ENCODE peak calls at places on chromosome 16, in four cellular contexts. B is IMR-90, F is uterus, T is prostate gland. J is an unnamed sample.

GRCh38 chr16:27080870-27081269 is 14.1 kb downstream of the C16orf82 start:
- DNase-seq in B (no peak), F (no peak), T (no peak), J (no peak)

GRCh38 chr16:23348579-23349469 is 46.7 kb downstream of the SCNN1B start:
- DNase-seq in B (no peak), F (no peak), T (no peak), J (no peak)

GRCh38 chr16:381788-382717 is at the start of gene PGAP6:
- DNase-seq in B (peak; percentile 33), F (peak; percentile 54), T (peak; percentile 67), J (peak; percentile 67)

GRCh38 chr16:380837-381787 is 666 bp downstream of the PGAP6 start:
- DNase-seq in B (peak; percentile 10), F (no peak), T (no peak), J (no peak)

GRCh38 chr16:51938861-51939260 is 608.1 kb downstream of the TOX3 start:
- DNase-seq in B (no peak), F (no peak), T (no peak), J (no peak)

GRCh38 chr16:11309895-11310633 is 28.9 kb upstream of the PRM1 start:
- DNase-seq in B (no peak), F (no peak), T (no peak), J (peak; percentile 42)

GRCh38 chr16:66189951-66190350 is 176.5 kb upstream of the CDH5 start:
- DNase-seq in B (peak; percentile 92), F (no peak), T (no peak), J (no peak)

GRCh38 chr16:50425648-50426047 is 56.9 kb upstream of the BRD7 start:
- DNase-seq in B (no peak), F (no peak), T (no peak), J (no peak)

GRCh38 chr16:24051125-24051524 is 205.0 kb upstream of the CACNG3 start:
- DNase-seq in B (no peak), F (no peak), T (no peak), J (no peak)

GRCh38 chr16:86241681-86242080 is 268.6 kb upstream of the FOXF1 start:
- DNase-seq in B (no peak), F (no peak), T (no peak), J (no peak)

GRCh38 chr16:76345093-76345735 is 68.0 kb downstream of the CNTNAP4 start:
- DNase-seq in B (no peak), F (no peak), T (no peak), J (no peak)

GRCh38 chr16:78290498-78291271 is 191.2 kb downstream of the WWOX start:
- DNase-seq in B (no peak), F (no peak), T (no peak), J (no peak)

GRCh38 chr16:19749571-19750080 is 31.6 kb downstream of the IQCK start:
- DNase-seq in B (no peak), F (no peak), T (no peak), J (no peak)

GRCh38 chr16:16157166-16157565 is 66.1 kb downstream of the ABCC6 start:
- DNase-seq in B (no peak), F (no peak), T (no peak), J (no peak)

GRCh38 chr16:68332411-68333121 is 21.7 kb downstream of the PRMT7 start:
- DNase-seq in B (peak; percentile 52), F (peak; percentile 36), T (no peak), J (no peak)

GRCh38 chr16:48963306-48963705 is 318.3 kb downstream of the CBLN1 start:
- DNase-seq in B (peak; percentile 53), F (no peak), T (no peak), J (no peak)

GRCh38 chr16:17836868-17837602 is 366.3 kb upstream of the XYLT1 start:
- DNase-seq in B (peak; percentile 98), F (no peak), T (no peak), J (no peak)

GRCh38 chr16:50246299-50247122 is 19.8 kb upstream of the ADCY7 start:
- DNase-seq in B (no peak), F (no peak), T (no peak), J (no peak)

GRCh38 chr16:82639666-82640336 is 13.0 kb downstream of the CDH13 start:
- DNase-seq in B (peak; percentile 58), F (peak; percentile 35), T (no peak), J (peak; percentile 63)

GRCh38 chr16:66905633-66906539 is 12.8 kb downstream of the CDH16 start:
- DNase-seq in B (no peak), F (no peak), T (no peak), J (peak; percentile 87)

GRCh38 chr16:17552351-17552750 is 81.6 kb upstream of the XYLT1 start:
- DNase-seq in B (no peak), F (no peak), T (no peak), J (no peak)

GRCh38 chr16:50742521-50743150 is 750 bp downstream of the CYLD start:
- DNase-seq in B (peak; percentile 43), F (peak; percentile 27), T (no peak), J (no peak)

GRCh38 chr16:19567560-19567959 is 12.1 kb downstream of the VPS35L start:
- DNase-seq in B (no peak), F (no peak), T (no peak), J (no peak)

GRCh38 chr16:70419384-70420327 is 19.2 kb downstream of the ST3GAL2 start:
- DNase-seq in B (no peak), F (no peak), T (no peak), J (no peak)
- H3K4me1 ChIP-seq in B (peaks cover 2% of the 10 kb centered on the region), F (peaks cover 6% of the 10 kb centered on the region), T (no peaks in the 10 kb centered on the region), J (peaks cover 31% of the 10 kb centered on the region)

DNA sequence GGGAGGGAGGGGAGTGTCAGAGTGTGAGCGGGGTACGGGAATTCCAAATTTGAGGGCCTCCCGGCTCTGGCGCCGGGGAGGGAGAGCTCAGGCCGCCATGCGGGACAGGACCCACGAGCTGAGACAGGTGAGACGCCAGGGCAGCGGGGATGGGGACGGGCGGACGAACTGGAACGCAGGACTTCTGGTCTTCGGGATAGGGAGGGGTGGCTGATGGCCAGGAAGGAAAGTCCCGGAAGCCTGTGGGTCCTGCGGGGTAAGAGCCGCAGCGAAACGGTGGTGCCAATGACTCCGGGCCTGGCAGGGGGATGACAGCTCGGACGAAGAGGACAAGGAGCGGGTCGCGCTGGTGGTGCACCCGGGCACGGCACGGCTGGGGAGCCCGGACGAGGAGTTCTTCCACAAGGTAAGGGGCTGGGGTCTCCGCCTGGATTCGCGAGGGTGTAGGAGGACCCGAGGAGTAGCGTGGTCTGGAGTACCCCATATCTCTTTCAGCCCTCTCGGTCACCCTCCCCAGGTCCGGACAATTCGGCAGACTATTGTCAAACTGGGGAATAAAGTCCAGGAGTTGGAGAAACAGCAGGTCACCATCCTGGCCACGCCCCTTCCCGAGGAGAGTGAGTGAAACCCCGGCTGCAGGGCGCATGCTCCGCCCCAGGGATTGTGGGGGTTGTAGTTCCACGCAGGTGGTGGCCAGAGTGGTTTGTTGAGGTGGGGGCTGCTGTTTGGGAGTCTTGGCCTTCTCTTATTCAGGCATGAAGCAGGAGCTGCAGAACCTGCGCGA is 543 bp downstream of the STX4 start:
- DNase-seq in B (peak; percentile 70), F (peak; percentile 93), T (peak; percentile 90), J (peak; percentile 96)
- TF ChIP-seq POLR2A in B (peak; percentile 77), F (peak; percentile 34), T (peak; percentile 61), J (no peak)

GRCh38 chr16:1747934-1748333 is 23.4 kb downstream of the NME3 start:
- DNase-seq in B (no peak), F (no peak), T (no peak), J (no peak)
- H3K4me1 ChIP-seq in B (peaks cover 2% of the 10 kb centered on the region), F (no peaks in the 10 kb centered on the region), T (no peaks in the 10 kb centered on the region), J (no peaks in the 10 kb centered on the region)

GRCh38 chr16:56943761-56944375 is 11.9 kb downstream of the HERPUD1 start:
- DNase-seq in B (no peak), F (no peak), T (no peak), J (no peak)
- TF ChIP-seq POLR2A in B (no peak), F (no peak), T (no peak), J (no peak)

DNA sequence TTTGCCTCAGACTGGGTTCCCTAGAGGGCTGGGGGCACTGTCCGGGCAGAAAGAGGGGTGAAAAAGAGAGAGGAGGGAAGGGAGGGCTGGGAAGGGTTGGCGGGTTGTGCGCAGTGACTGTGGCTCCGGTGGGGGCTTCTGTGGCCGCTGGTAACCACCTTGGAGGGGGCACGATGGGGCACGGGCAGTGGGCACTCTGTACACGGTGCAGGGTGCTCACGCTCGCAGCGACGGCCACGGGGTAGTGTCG is 591 bp downstream of the PLLP start:
- DNase-seq in B (no peak), F (no peak), T (no peak), J (no peak)
- H3K4me1 ChIP-seq in B (no peaks in the 10 kb centered on the region), F (no peaks in the 10 kb centered on the region), T (no peaks in the 10 kb centered on the region), J (no peaks in the 10 kb centered on the region)